ENCODE peak calls at places on chromosomes 7 and 10, in seven cellular contexts. E, O, G, Z, F, I and K are unnamed samples.

GRCh38 chr7:65975814-65976445 is 6.1 kb downstream of the GUSB start:
- DNase-seq in F (no peak), E (no peak), G (no peak), I (no peak), Z (no peak), O (no peak), K (no peak)

GRCh38 chr10:129233351-129234148 is 233.5 kb upstream of the MGMT start:
- DNase-seq in E (no peak), I (no peak), G (no peak), Z (no peak), F (no peak), O (no peak), K (no peak)

GRCh38 chr10:63410633-63411032 is 55.1 kb downstream of the JMJD1C start:
- DNase-seq in O (no peak), Z (no peak), F (no peak), G (no peak), I (no peak), E (no peak), K (no peak)

GRCh38 chr10:3263082-3263481 is 90.5 kb upstream of the PITRM1 start:
- DNase-seq in G (no peak), O (no peak), E (no peak), I (no peak), Z (no peak), F (no peak), K (no peak)

GRCh38 chr7:158819571-158820203 is 9.6 kb downstream of the ESYT2 start:
- DNase-seq in E (no peak), Z (no peak), G (no peak), O (no peak), F (no peak), I (no peak), K (no peak)

GRCh38 chr7:49670991-49671390 is 102.4 kb upstream of the VWC2 start:
- DNase-seq in I (no peak), G (no peak), E (no peak), F (no peak), O (peak; percentile 61), Z (no peak), K (no peak)

GRCh38 chr7:139620676-139621344 is 97.3 kb downstream of the CLEC2L start:
- DNase-seq in O (peak; percentile 19), F (peak; percentile 42), G (no peak), I (peak; percentile 62), E (no peak), Z (peak; percentile 40), K (no peak)

GRCh38 chr7:121366852-121367431 is 29.2 kb downstream of the FAM3C start:
- DNase-seq in Z (peak; percentile 15), E (no peak), F (peak; percentile 24), I (peak; percentile 30), O (peak; percentile 21), G (no peak), K (no peak)

GRCh38 chr7:14761506-14762296 is 140.8 kb downstream of the DGKB start:
- DNase-seq in F (peak; percentile 70), Z (no peak), G (peak; percentile 73), O (peak; percentile 44), E (no peak), I (peak; percentile 54), K (no peak)

GRCh38 chr10:34514290-34514689 is 300.8 kb downstream of the PARD3 start:
- DNase-seq in Z (no peak), G (no peak), I (no peak), O (no peak), F (no peak), E (no peak), K (no peak)

GRCh38 chr10:103127241-103127640 is 65.8 kb downstream of the NT5C2 start:
- DNase-seq in E (no peak), F (no peak), I (no peak), Z (no peak), O (no peak), G (no peak), K (no peak)

GRCh38 chr7:3552499-3552898 is 251.4 kb downstream of the SDK1 start:
- DNase-seq in G (no peak), F (no peak), E (no peak), Z (no peak), I (no peak), O (peak; percentile 21), K (no peak)

GRCh38 chr7:102321351-102322201 is 34.7 kb downstream of the SPDYE6 start:
- DNase-seq in G (peak; percentile 30), F (no peak), I (no peak), E (no peak), Z (no peak), O (no peak), K (peak; percentile 81)

GRCh38 chr10:30500534-30500933 is 66.5 kb downstream of the MAP3K8 start:
- DNase-seq in I (no peak), O (no peak), E (no peak), F (no peak), Z (no peak), G (no peak), K (no peak)